ENCODE peak calls at places on chromosome 7, in four cellular contexts. A is body of pancreas, I is SJSA1, S is fibroblast of lung. N is an unnamed sample.
A peak's percentile ranks its signal among the peaks of the same experiment; 100 is the strongest.

GRCh38 chr7:33392143-33392542 is 262.8 kb downstream of the BBS9 start:
- DNase-seq in A (no peak), S (no peak), I (no peak), N (peak; percentile 3)

GRCh38 chr7:97620495-97620894 is 111.4 kb upstream of the TAC1 start:
- DNase-seq in A (no peak), S (no peak), I (no peak), N (no peak)

GRCh38 chr7:16644987-16645592 is 464 bp downstream of the ANKMY2 start:
- DNase-seq in I (peak; percentile 47), A (peak; percentile 25), S (peak; percentile 39), N (peak; percentile 57)

GRCh38 chr7:55567495-55568070 is 4.7 kb downstream of the VOPP1 start:
- DNase-seq in A (no peak), I (no peak), S (no peak), N (no peak)

GRCh38 chr7:2802504-2803341 is 41.4 kb downstream of the GNA12 start:
- DNase-seq in A (no peak), I (no peak), S (peak; percentile 81), N (no peak)

GRCh38 chr7:124701955-124702354 is 63.6 kb downstream of the GPR37 start:
- DNase-seq in A (no peak), I (no peak), S (peak; percentile 82), N (peak; percentile 29)

GRCh38 chr7:130281227-130281626 is 11.7 kb upstream of the CPA4 start:
- DNase-seq in I (no peak), S (peak; percentile 90), A (peak; percentile 60), N (no peak)

GRCh38 chr7:71637578-71637977 is 505.6 kb downstream of the GALNT17 start:
- DNase-seq in A (no peak), S (peak; percentile 74), I (no peak), N (no peak)

GRCh38 chr7:26198133-26198780 is 2.3 kb downstream of the HNRNPA2B1 start:
- DNase-seq in S (peak; percentile 55), A (no peak), I (no peak), N (no peak)

GRCh38 chr7:133360201-133360600 is 107.3 kb downstream of the EXOC4 start:
- DNase-seq in A (no peak), S (no peak), I (no peak), N (no peak)

DNA sequence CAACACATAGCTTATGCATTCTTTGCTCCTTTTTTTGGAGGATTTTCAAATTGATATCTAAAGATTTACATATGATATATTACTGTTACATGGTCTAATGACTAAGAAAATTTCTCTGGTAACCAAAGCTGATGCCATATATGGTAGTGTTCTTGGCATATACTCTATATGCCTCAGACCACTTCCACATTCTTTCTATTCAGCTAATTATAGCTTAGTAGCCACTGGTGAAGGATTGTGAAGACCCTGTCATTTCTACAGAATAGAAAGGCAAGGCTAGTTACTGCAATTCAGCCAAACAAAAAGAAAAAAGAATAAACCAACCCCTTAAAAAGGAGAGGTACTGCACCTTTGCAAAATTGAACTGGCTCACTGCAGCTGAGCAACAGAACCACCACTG is 3.7 kb downstream of the PURB start:
- DNase-seq in S (peak; percentile 88), I (no peak), A (no peak), N (no peak)
- H3K27ac ChIP-seq in S (peak overlapping the region; percentile 31), I (peak overlapping the region; percentile 40), A (no peak overlapping the region), N (no peak overlapping the region)

DNA sequence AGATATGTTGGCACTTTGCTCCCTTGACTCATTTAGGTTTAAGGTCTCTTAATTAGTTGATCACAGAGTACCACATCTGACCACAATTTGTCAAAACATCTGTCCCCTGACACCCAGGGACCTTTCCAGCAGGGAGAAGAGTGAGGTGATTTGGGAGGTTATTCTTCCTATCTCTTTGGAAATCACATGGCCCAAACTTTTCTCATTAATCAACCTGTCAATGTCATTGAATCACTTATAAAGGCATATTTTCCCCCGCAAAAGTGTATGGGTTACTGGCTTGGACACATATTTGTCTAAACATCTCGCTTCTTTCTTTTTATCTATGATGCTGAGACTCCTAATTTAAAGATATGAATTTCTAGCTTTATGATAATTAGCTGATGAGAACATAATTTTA is 92.4 kb upstream of the RPA3 start:
- DNase-seq in A (no peak), S (no peak), I (no peak), N (no peak)
- H3K4me3 ChIP-seq in A (no peak overlapping the region), S (no peak overlapping the region), I (no peak overlapping the region), N (no peak overlapping the region)

GRCh38 chr7:8236781-8237407 is 25.1 kb downstream of the ICA1 start:
- DNase-seq in I (no peak), A (no peak), S (no peak), N (no peak)
- H3K27ac ChIP-seq in I (no peak overlapping the region), A (no peak overlapping the region), S (no peak overlapping the region), N (no peak overlapping the region)

DNA sequence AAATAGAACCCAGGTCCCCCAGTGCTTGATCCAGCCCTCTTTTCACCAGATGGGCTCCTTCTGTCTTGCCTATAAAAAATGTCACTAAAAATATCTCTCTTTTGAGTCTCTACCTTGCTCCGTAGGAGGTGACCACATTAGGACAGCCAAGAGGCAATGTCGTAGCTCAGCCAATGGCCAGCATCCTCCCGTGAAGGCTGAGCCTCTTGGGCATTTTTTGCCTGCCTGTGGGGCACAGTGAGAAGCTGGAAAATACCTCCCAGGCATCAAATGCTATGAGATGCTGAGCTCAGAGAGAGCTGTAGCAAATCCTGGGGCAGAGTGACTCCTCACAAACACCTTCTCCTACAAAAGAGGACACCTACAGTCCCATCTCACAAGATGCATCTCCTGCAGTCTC is 423.8 kb downstream of the PLXNA4 start:
- DNase-seq in A (no peak), I (no peak), S (no peak), N (no peak)
- H3K4me3 ChIP-seq in A (no peak overlapping the region), I (no peak overlapping the region), S (no peak overlapping the region), N (no peak overlapping the region)

DNA sequence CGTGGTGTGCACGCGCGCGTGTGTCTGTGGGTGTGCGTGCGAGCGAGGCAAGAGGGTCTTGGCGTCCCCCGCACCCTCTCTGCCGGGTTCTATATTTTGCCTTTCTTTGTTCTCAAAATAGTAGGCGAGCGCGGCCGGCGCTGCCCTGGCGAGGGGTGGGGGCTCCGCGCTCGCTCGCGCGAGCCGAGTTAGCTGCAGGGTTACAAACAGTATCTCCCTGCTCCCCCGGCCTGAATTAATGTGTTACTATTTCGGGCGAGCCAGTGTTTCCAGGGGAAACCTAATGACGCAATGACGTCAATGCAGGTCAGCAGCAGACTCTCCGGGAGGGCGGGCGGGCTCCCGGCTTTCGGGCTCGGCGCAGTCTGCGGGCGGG is 73.8 kb upstream of the LEP start:
- DNase-seq in S (peak; percentile 72), A (peak; percentile 76), I (no peak), N (peak; percentile 22)
- H3K27ac ChIP-seq in S (no peak overlapping the region), A (peak overlapping the region; percentile 54), I (no peak overlapping the region), N (no peak overlapping the region)

DNA sequence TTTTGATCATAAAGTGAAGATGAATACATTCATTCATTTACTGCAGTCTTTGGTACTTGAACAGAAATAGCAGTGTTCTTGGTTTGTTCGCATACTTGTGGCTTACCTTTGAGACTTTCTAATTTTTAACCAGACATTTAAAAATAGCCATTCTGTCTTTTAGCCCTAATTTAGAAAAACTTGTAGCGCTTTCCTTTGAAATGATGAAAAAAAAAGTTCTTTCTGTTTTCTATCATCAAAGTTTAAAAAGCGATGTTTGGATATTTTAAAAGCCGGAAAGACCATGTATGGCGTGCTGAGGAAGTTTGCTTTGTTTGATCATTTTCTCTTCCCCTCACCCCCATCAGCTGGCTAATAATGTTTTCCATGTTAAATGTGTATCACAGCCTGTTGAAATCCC is 116.3 kb downstream of the CUX1 start:
- DNase-seq in S (no peak), A (no peak), I (no peak), N (no peak)
- H3K4me3 ChIP-seq in S (no peak overlapping the region), A (no peak overlapping the region), I (no peak overlapping the region), N (no peak overlapping the region)

GRCh38 chr7:51949726-51950644 is 633.4 kb upstream of the COBL start:
- DNase-seq in I (no peak), S (no peak), A (no peak), N (no peak)
- H3K27ac ChIP-seq in I (no peak overlapping the region), S (no peak overlapping the region), A (no peak overlapping the region), N (no peak overlapping the region)

GRCh38 chr7:19772858-19773337 is 519 bp downstream of the TMEM196 start:
- DNase-seq in S (peak; percentile 39), I (no peak), A (peak; percentile 17), N (no peak)
- H3K4me3 ChIP-seq in S (no peak overlapping the region), I (no peak overlapping the region), A (no peak overlapping the region), N (no peak overlapping the region)